ENCODE peak calls at places on chromosomes 5 and 9, in seven cellular contexts. One of them, this sample, is unnamed.

GRCh38 chr9:19130436-19130835 is 3.1 kb upstream of the PLIN2 start:
- DNase-seq in spleen: no peak
- DNase-seq in heart left ventricle: no peak
- DNase-seq in HCT116: no peak
- DNase-seq in ovary: no peak
- DNase-seq in GM12878: no peak
- DNase-seq in A549: no peak
- DNase-seq in this sample: no peak

GRCh38 chr9:76868897-76869296 is 37.0 kb downstream of the PRUNE2 start:
- DNase-seq in A549: no peak
- DNase-seq in spleen: no peak
- DNase-seq in ovary: no peak
- DNase-seq in GM12878: no peak
- DNase-seq in heart left ventricle: no peak
- DNase-seq in HCT116: no peak
- DNase-seq in this sample: no peak

GRCh38 chr5:107486489-107486888 is 184.2 kb downstream of the EFNA5 start:
- DNase-seq in heart left ventricle: no peak
- DNase-seq in A549: no peak
- DNase-seq in spleen: no peak
- DNase-seq in ovary: no peak
- DNase-seq in HCT116: peak; percentile 36
- DNase-seq in GM12878: peak; percentile 48
- DNase-seq in this sample: no peak

GRCh38 chr5:57137401-57137800 is 36.5 kb upstream of the GPBP1 start:
- DNase-seq in HCT116: no peak
- DNase-seq in ovary: no peak
- DNase-seq in spleen: no peak
- DNase-seq in A549: no peak
- DNase-seq in heart left ventricle: no peak
- DNase-seq in GM12878: no peak
- DNase-seq in this sample: no peak

GRCh38 chr5:73619606-73620334 is 6.2 kb upstream of the ARHGEF28 start:
- DNase-seq in A549: no peak
- DNase-seq in spleen: no peak
- DNase-seq in ovary: no peak
- DNase-seq in GM12878: no peak
- DNase-seq in heart left ventricle: no peak
- DNase-seq in HCT116: no peak
- DNase-seq in this sample: no peak

GRCh38 chr9:536597-537511 is 304.6 kb upstream of the DMRT1 start:
- DNase-seq in spleen: no peak
- DNase-seq in heart left ventricle: no peak
- DNase-seq in A549: no peak
- DNase-seq in ovary: no peak
- DNase-seq in HCT116: no peak
- DNase-seq in GM12878: no peak
- DNase-seq in this sample: no peak

GRCh38 chr5:180414176-180414575 is 61.0 kb upstream of the GFPT2 start:
- DNase-seq in A549: no peak
- DNase-seq in spleen: no peak
- DNase-seq in HCT116: no peak
- DNase-seq in heart left ventricle: no peak
- DNase-seq in ovary: no peak
- DNase-seq in GM12878: no peak
- DNase-seq in this sample: no peak

GRCh38 chr5:134100283-134101011 is 14.0 kb upstream of the TCF7 start:
- DNase-seq in HCT116: no peak
- DNase-seq in spleen: peak; percentile 87
- DNase-seq in heart left ventricle: no peak
- DNase-seq in ovary: no peak
- DNase-seq in A549: peak; percentile 27
- DNase-seq in GM12878: peak; percentile 94
- DNase-seq in this sample: no peak

GRCh38 chr9:130714586-130715110 is 21.1 kb downstream of the EXOSC2 start:
- DNase-seq in heart left ventricle: no peak
- DNase-seq in GM12878: no peak
- DNase-seq in HCT116: no peak
- DNase-seq in spleen: no peak
- DNase-seq in ovary: no peak
- DNase-seq in A549: no peak
- DNase-seq in this sample: no peak

GRCh38 chr5:94969174-94969573 is 315.7 kb downstream of the MCTP1 start:
- DNase-seq in GM12878: no peak
- DNase-seq in ovary: no peak
- DNase-seq in spleen: no peak
- DNase-seq in heart left ventricle: no peak
- DNase-seq in A549: peak; percentile 41
- DNase-seq in HCT116: peak; percentile 28
- DNase-seq in this sample: no peak

GRCh38 chr9:114055061-114055460 is 23.0 kb downstream of the AMBP start:
- DNase-seq in GM12878: no peak
- DNase-seq in HCT116: no peak
- DNase-seq in heart left ventricle: no peak
- DNase-seq in spleen: peak; percentile 36
- DNase-seq in ovary: no peak
- DNase-seq in A549: no peak
- DNase-seq in this sample: no peak

GRCh38 chr5:111075520-111075919 is 4.0 kb downstream of the TSLP start:
- DNase-seq in A549: no peak
- DNase-seq in ovary: no peak
- DNase-seq in spleen: no peak
- DNase-seq in HCT116: peak; percentile 44
- DNase-seq in heart left ventricle: no peak
- DNase-seq in GM12878: no peak
- DNase-seq in this sample: no peak

GRCh38 chr5:171931163-171931562 is 75.3 kb downstream of the FBXW11 start:
- DNase-seq in GM12878: no peak
- DNase-seq in A549: no peak
- DNase-seq in heart left ventricle: no peak
- DNase-seq in ovary: no peak
- DNase-seq in HCT116: no peak
- DNase-seq in spleen: no peak
- DNase-seq in this sample: no peak

GRCh38 chr5:174295736-174296481 is 250.4 kb downstream of the NSG2 start:
- DNase-seq in HCT116: no peak
- DNase-seq in spleen: no peak
- DNase-seq in GM12878: no peak
- DNase-seq in A549: no peak
- DNase-seq in heart left ventricle: no peak
- DNase-seq in ovary: no peak
- DNase-seq in this sample: no peak

GRCh38 chr9:32737378-32737777 is 46.0 kb upstream of the TMEM215 start:
- DNase-seq in spleen: no peak
- DNase-seq in A549: no peak
- DNase-seq in ovary: no peak
- DNase-seq in HCT116: no peak
- DNase-seq in GM12878: no peak
- DNase-seq in heart left ventricle: no peak
- DNase-seq in this sample: no peak

GRCh38 chr5:17216176-17216973 is 1.1 kb upstream of the BASP1 start:
- DNase-seq in ovary: peak; percentile 78
- DNase-seq in HCT116: peak; percentile 34
- DNase-seq in GM12878: peak; percentile 62
- DNase-seq in A549: peak; percentile 92
- DNase-seq in heart left ventricle: peak; percentile 56
- DNase-seq in spleen: peak; percentile 93
- DNase-seq in this sample: peak; percentile 24

GRCh38 chr9:115969096-115969495 is 184.5 kb upstream of the PAPPA start:
- DNase-seq in spleen: no peak
- DNase-seq in A549: no peak
- DNase-seq in HCT116: no peak
- DNase-seq in ovary: no peak
- DNase-seq in heart left ventricle: no peak
- DNase-seq in GM12878: no peak
- DNase-seq in this sample: no peak

GRCh38 chr9:125513634-125514413 is 193.2 kb downstream of the MAPKAP1 start:
- DNase-seq in spleen: no peak
- DNase-seq in GM12878: peak; percentile 59
- DNase-seq in HCT116: no peak
- DNase-seq in heart left ventricle: peak; percentile 71
- DNase-seq in ovary: peak; percentile 48
- DNase-seq in A549: peak; percentile 34
- DNase-seq in this sample: no peak

GRCh38 chr5:109998208-109998607 is 308.5 kb downstream of the MAN2A1 start:
- DNase-seq in HCT116: no peak
- DNase-seq in ovary: no peak
- DNase-seq in A549: no peak
- DNase-seq in spleen: no peak
- DNase-seq in GM12878: no peak
- DNase-seq in heart left ventricle: no peak
- DNase-seq in this sample: no peak

GRCh38 chr5:113043491-113043931 is 66.9 kb downstream of the DCP2 start:
- DNase-seq in ovary: peak; percentile 69
- DNase-seq in heart left ventricle: peak; percentile 84
- DNase-seq in spleen: no peak
- DNase-seq in GM12878: no peak
- DNase-seq in A549: no peak
- DNase-seq in HCT116: no peak
- DNase-seq in this sample: no peak

GRCh38 chr9:35619800-35620158 is 1.6 kb upstream of the CD72 start:
- DNase-seq in GM12878: peak; percentile 55
- DNase-seq in spleen: peak; percentile 87
- DNase-seq in ovary: no peak
- DNase-seq in A549: no peak
- DNase-seq in HCT116: no peak
- DNase-seq in heart left ventricle: no peak
- DNase-seq in this sample: no peak

GRCh38 chr5:1652873-1653707 is 129.3 kb upstream of the LPCAT1 start:
- DNase-seq in GM12878: no peak
- DNase-seq in heart left ventricle: no peak
- DNase-seq in ovary: no peak
- DNase-seq in HCT116: no peak
- DNase-seq in A549: no peak
- DNase-seq in spleen: no peak
- DNase-seq in this sample: no peak

GRCh38 chr9:92291577-92291976 is 1.9 kb downstream of the IARS1 start:
- DNase-seq in heart left ventricle: no peak
- DNase-seq in GM12878: no peak
- DNase-seq in A549: no peak
- DNase-seq in ovary: no peak
- DNase-seq in spleen: no peak
- DNase-seq in HCT116: no peak
- DNase-seq in this sample: no peak

GRCh38 chr5:66933066-66933465 is 263.5 kb downstream of the CD180 start:
- DNase-seq in HCT116: no peak
- DNase-seq in GM12878: no peak
- DNase-seq in heart left ventricle: no peak
- DNase-seq in A549: no peak
- DNase-seq in ovary: no peak
- DNase-seq in spleen: no peak
- DNase-seq in this sample: no peak

GRCh38 chr5:68046445-68046844 is 169.1 kb upstream of the PIK3R1 start:
- DNase-seq in A549: peak; percentile 67
- DNase-seq in ovary: no peak
- DNase-seq in heart left ventricle: no peak
- DNase-seq in HCT116: peak; percentile 24
- DNase-seq in GM12878: no peak
- DNase-seq in spleen: no peak
- DNase-seq in this sample: peak; percentile 84

GRCh38 chr5:132746592-132747063 is 598 bp upstream of the CCNI2 start:
- DNase-seq in A549: peak; percentile 71
- DNase-seq in HCT116: peak; percentile 34
- DNase-seq in heart left ventricle: no peak
- DNase-seq in GM12878: no peak
- DNase-seq in ovary: no peak
- DNase-seq in spleen: no peak
- DNase-seq in this sample: no peak

GRCh38 chr9:132169672-132170392 is 8.0 kb downstream of the NTNG2 start:
- DNase-seq in GM12878: no peak
- DNase-seq in spleen: peak; percentile 89
- DNase-seq in A549: peak; percentile 66
- DNase-seq in heart left ventricle: peak; percentile 64
- DNase-seq in HCT116: peak; percentile 29
- DNase-seq in ovary: no peak
- DNase-seq in this sample: no peak

GRCh38 chr9:109817146-109817845 is 37.3 kb downstream of the PALM2AKAP2 start:
- DNase-seq in spleen: no peak
- DNase-seq in HCT116: no peak
- DNase-seq in ovary: no peak
- DNase-seq in GM12878: no peak
- DNase-seq in A549: no peak
- DNase-seq in heart left ventricle: no peak
- DNase-seq in this sample: no peak

GRCh38 chr5:126000533-126000932 is 422.7 kb upstream of the GRAMD2B start:
- DNase-seq in spleen: no peak
- DNase-seq in HCT116: no peak
- DNase-seq in GM12878: no peak
- DNase-seq in A549: no peak
- DNase-seq in heart left ventricle: no peak
- DNase-seq in ovary: no peak
- DNase-seq in this sample: no peak

GRCh38 chr5:178205010-178205748 is 846 bp downstream of the HNRNPAB start:
- DNase-seq in ovary: peak; percentile 73
- DNase-seq in HCT116: no peak
- DNase-seq in heart left ventricle: peak; percentile 84
- DNase-seq in spleen: peak; percentile 95
- DNase-seq in GM12878: no peak
- DNase-seq in A549: peak; percentile 66
- DNase-seq in this sample: peak; percentile 72
- TF ChIP-seq POLR2A in ovary: no peak
- TF ChIP-seq POLR2A in HCT116: no peak
- TF ChIP-seq POLR2A in heart left ventricle: no peak
- TF ChIP-seq POLR2A in spleen: no peak
- TF ChIP-seq POLR2A in GM12878: peak; percentile 9
- TF ChIP-seq POLR2A in A549: no peak
- TF ChIP-seq POLR2A in this sample: peak; percentile 57

GRCh38 chr9:91150273-91151013 is 211.3 kb downstream of the AUH start:
- DNase-seq in HCT116: no peak
- DNase-seq in heart left ventricle: no peak
- DNase-seq in GM12878: no peak
- DNase-seq in A549: no peak
- DNase-seq in ovary: no peak
- DNase-seq in spleen: no peak
- DNase-seq in this sample: no peak
- H3K4me1 ChIP-seq in HCT116: no peaks in the 10 kb centered on the region
- H3K4me1 ChIP-seq in heart left ventricle: no peaks in the 10 kb centered on the region
- H3K4me1 ChIP-seq in GM12878: peaks cover 37% of the 10 kb centered on the region
- H3K4me1 ChIP-seq in A549: no peaks in the 10 kb centered on the region
- H3K4me1 ChIP-seq in ovary: no peaks in the 10 kb centered on the region
- H3K4me1 ChIP-seq in spleen: no peaks in the 10 kb centered on the region
- H3K4me1 ChIP-seq in this sample: no peaks in the 10 kb centered on the region

GRCh38 chr5:76718381-76718832 is 2.5 kb downstream of the F2R start:
- DNase-seq in spleen: peak; percentile 80
- DNase-seq in A549: no peak
- DNase-seq in GM12878: no peak
- DNase-seq in HCT116: no peak
- DNase-seq in heart left ventricle: peak; percentile 42
- DNase-seq in ovary: no peak
- DNase-seq in this sample: no peak
- TF ChIP-seq POLR2A in spleen: no peak
- TF ChIP-seq POLR2A in A549: no peak
- TF ChIP-seq POLR2A in GM12878: no peak
- TF ChIP-seq POLR2A in HCT116: no peak
- TF ChIP-seq POLR2A in heart left ventricle: no peak
- TF ChIP-seq POLR2A in ovary: no peak
- TF ChIP-seq POLR2A in this sample: no peak

DNA sequence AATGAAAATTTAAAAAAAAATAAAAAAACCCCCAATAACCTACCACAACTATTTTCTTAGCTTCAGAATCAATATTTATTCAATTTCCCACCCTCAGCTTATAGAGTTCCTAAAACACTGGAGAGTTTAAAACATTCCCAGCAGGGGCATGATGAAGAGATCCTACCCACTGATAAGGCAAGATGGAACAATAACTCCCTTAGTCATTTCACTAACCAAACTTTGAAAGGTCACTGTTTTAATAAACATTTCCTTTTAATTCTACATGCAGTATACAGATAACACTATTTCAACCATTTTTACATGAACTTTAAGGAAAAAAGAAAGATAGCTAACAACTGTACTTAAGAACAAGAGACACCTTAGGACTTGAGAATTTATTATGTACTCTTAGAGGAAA is 34.9 kb upstream of the ACOT12 start:
- DNase-seq in ovary: no peak
- DNase-seq in A549: peak; percentile 24
- DNase-seq in GM12878: no peak
- DNase-seq in heart left ventricle: no peak
- DNase-seq in spleen: no peak
- DNase-seq in HCT116: no peak
- DNase-seq in this sample: no peak
- H3K4me1 ChIP-seq in ovary: peaks cover 3% of the 10 kb centered on the region
- H3K4me1 ChIP-seq in A549: peaks cover 24% of the 10 kb centered on the region
- H3K4me1 ChIP-seq in GM12878: no peaks in the 10 kb centered on the region
- H3K4me1 ChIP-seq in heart left ventricle: peaks cover 4% of the 10 kb centered on the region
- H3K4me1 ChIP-seq in spleen: peaks cover 5% of the 10 kb centered on the region
- H3K4me1 ChIP-seq in HCT116: no peaks in the 10 kb centered on the region
- H3K4me1 ChIP-seq in this sample: peaks cover 37% of the 10 kb centered on the region